ENCODE peak calls at places on chromosomes 2 and 18, in five cellular contexts. U is activated T-cell treated with anti-CD3 and anti-CD28 coated beads for 1 hour, G is C1 segment of cervical spinal cord, H is mucosa of gallbladder, D is psoas muscle. W is an unnamed sample.

GRCh38 chr2:45469314-45470099 is 141.6 kb downstream of the SRBD1 start:
- DNase-seq in U (no peak), G (no peak), H (no peak), D (no peak), W (peak)

GRCh38 chr2:25586726-25587144 is 86.6 kb downstream of the DTNB start:
- DNase-seq in U (no peak), G (no peak), H (no peak), D (no peak), W (peak)

GRCh38 chr2:35858216-35858615 is 497.4 kb upstream of the CRIM1 start:
- DNase-seq in U (no peak), G (no peak), H (no peak), D (no peak), W (no peak)

GRCh38 chr2:103898561-103898960 is 955.4 kb upstream of the POU3F3 start:
- DNase-seq in U (no peak), G (no peak), H (no peak), D (no peak), W (peak)

GRCh38 chr2:15901095-15901807 is 39.1 kb upstream of the MYCN start:
- DNase-seq in U (no peak), G (no peak), H (no peak), D (no peak), W (no peak)

GRCh38 chr18:33184178-33184577 is 256.3 kb downstream of the CCDC178 start:
- DNase-seq in U (no peak), G (no peak), H (peak), D (no peak), W (peak)

GRCh38 chr2:203982276-203982675 is 45.7 kb downstream of the ICOS start:
- DNase-seq in U (no peak), G (no peak), H (no peak), D (no peak), W (no peak)

GRCh38 chr18:77439888-77440287 is 190.2 kb downstream of the GALR1 start:
- DNase-seq in U (no peak), G (no peak), H (no peak), D (no peak), W (no peak)

GRCh38 chr18:33831424-33831823 is 253.4 kb downstream of the ASXL3 start:
- DNase-seq in U (no peak), G (no peak), H (no peak), D (no peak), W (no peak)

GRCh38 chr18:74182335-74182734 is 34.0 kb downstream of the TIMM21 start:
- DNase-seq in U (no peak), G (no peak), H (no peak), D (no peak), W (no peak)

GRCh38 chr2:68562934-68563333 is 80.4 kb upstream of the PROKR1 start:
- DNase-seq in U (no peak), G (no peak), H (no peak), D (no peak), W (no peak)

GRCh38 chr2:226767056-226767813 is 32.4 kb downstream of the IRS1 start:
- DNase-seq in U (no peak), G (no peak), H (no peak), D (no peak), W (no peak)